ENCODE peak calls at places on chromosomes 4 and X, in nine cellular contexts. One of them, this sample, is unnamed.

GRCh38 chr4:88897180-88897579 is 159.8 kb downstream of the FAM13A start:
- DNase-seq in Caki2: no peak
- DNase-seq in effector CD4-positive, alpha-beta T cell: no peak
- DNase-seq in HT1080: peak
- DNase-seq in hepatic stellate cell: no peak
- DNase-seq in stimulated activated CD4-positive, alpha-beta T cell treated with anti-CD3 and anti-CD28 coated beads, TNF-alpha, amount 100 ng/mL, for 1 hour: no peak
- DNase-seq in lung: no peak
- DNase-seq in Kasumi-1: no peak
- DNase-seq in CD4-positive, CD25-positive, alpha-beta regulatory T cell: no peak
- DNase-seq in this sample: no peak

GRCh38 chrX:131895002-131895401 is 128.1 kb upstream of the STK26 start:
- DNase-seq in Caki2: no peak
- DNase-seq in effector CD4-positive, alpha-beta T cell: no peak
- DNase-seq in HT1080: peak
- DNase-seq in hepatic stellate cell: no peak
- DNase-seq in stimulated activated CD4-positive, alpha-beta T cell treated with anti-CD3 and anti-CD28 coated beads, TNF-alpha, amount 100 ng/mL, for 1 hour: no peak
- DNase-seq in lung: no peak
- DNase-seq in Kasumi-1: no peak
- DNase-seq in CD4-positive, CD25-positive, alpha-beta regulatory T cell: no peak
- DNase-seq in this sample: no peak

GRCh38 chr4:85445058-85445639 is 29.8 kb upstream of the ARHGAP24 start:
- DNase-seq in Caki2: no peak
- DNase-seq in effector CD4-positive, alpha-beta T cell: no peak
- DNase-seq in HT1080: no peak
- DNase-seq in hepatic stellate cell: no peak
- DNase-seq in stimulated activated CD4-positive, alpha-beta T cell treated with anti-CD3 and anti-CD28 coated beads, TNF-alpha, amount 100 ng/mL, for 1 hour: no peak
- DNase-seq in lung: peak
- DNase-seq in Kasumi-1: no peak
- DNase-seq in CD4-positive, CD25-positive, alpha-beta regulatory T cell: no peak
- DNase-seq in this sample: no peak

GRCh38 chr4:1201851-1202525 is 29.6 kb upstream of the SPON2 start:
- DNase-seq in Caki2: no peak
- DNase-seq in effector CD4-positive, alpha-beta T cell: peak
- DNase-seq in HT1080: no peak
- DNase-seq in hepatic stellate cell: no peak
- DNase-seq in stimulated activated CD4-positive, alpha-beta T cell treated with anti-CD3 and anti-CD28 coated beads, TNF-alpha, amount 100 ng/mL, for 1 hour: peak
- DNase-seq in lung: peak
- DNase-seq in Kasumi-1: peak
- DNase-seq in CD4-positive, CD25-positive, alpha-beta regulatory T cell: peak
- DNase-seq in this sample: peak

GRCh38 chr4:101222156-101222845 is 125.0 kb downstream of the PPP3CA start:
- DNase-seq in Caki2: no peak
- DNase-seq in effector CD4-positive, alpha-beta T cell: no peak
- DNase-seq in HT1080: no peak
- DNase-seq in hepatic stellate cell: no peak
- DNase-seq in stimulated activated CD4-positive, alpha-beta T cell treated with anti-CD3 and anti-CD28 coated beads, TNF-alpha, amount 100 ng/mL, for 1 hour: no peak
- DNase-seq in lung: no peak
- DNase-seq in Kasumi-1: no peak
- DNase-seq in CD4-positive, CD25-positive, alpha-beta regulatory T cell: no peak
- DNase-seq in this sample: no peak

GRCh38 chr4:151955721-151956340 is 195.0 kb upstream of the GATB start:
- DNase-seq in Caki2: peak
- DNase-seq in effector CD4-positive, alpha-beta T cell: no peak
- DNase-seq in HT1080: peak
- DNase-seq in hepatic stellate cell: no peak
- DNase-seq in stimulated activated CD4-positive, alpha-beta T cell treated with anti-CD3 and anti-CD28 coated beads, TNF-alpha, amount 100 ng/mL, for 1 hour: no peak
- DNase-seq in lung: no peak
- DNase-seq in Kasumi-1: no peak
- DNase-seq in CD4-positive, CD25-positive, alpha-beta regulatory T cell: no peak
- DNase-seq in this sample: no peak

GRCh38 chr4:8238061-8238511 is 31.5 kb upstream of the HTRA3 start:
- DNase-seq in Caki2: no peak
- DNase-seq in effector CD4-positive, alpha-beta T cell: no peak
- DNase-seq in HT1080: no peak
- DNase-seq in hepatic stellate cell: no peak
- DNase-seq in stimulated activated CD4-positive, alpha-beta T cell treated with anti-CD3 and anti-CD28 coated beads, TNF-alpha, amount 100 ng/mL, for 1 hour: no peak
- DNase-seq in lung: no peak
- DNase-seq in Kasumi-1: no peak
- DNase-seq in CD4-positive, CD25-positive, alpha-beta regulatory T cell: peak
- DNase-seq in this sample: peak

GRCh38 chr4:145481164-145481941 is at the start of gene SMAD1:
- DNase-seq in Caki2: peak
- DNase-seq in effector CD4-positive, alpha-beta T cell: no peak
- DNase-seq in HT1080: peak
- DNase-seq in hepatic stellate cell: peak
- DNase-seq in stimulated activated CD4-positive, alpha-beta T cell treated with anti-CD3 and anti-CD28 coated beads, TNF-alpha, amount 100 ng/mL, for 1 hour: peak
- DNase-seq in lung: peak
- DNase-seq in Kasumi-1: peak
- DNase-seq in CD4-positive, CD25-positive, alpha-beta regulatory T cell: no peak
- DNase-seq in this sample: peak

GRCh38 chrX:151860827-151861226 is 51.9 kb upstream of the MAGEA4 start:
- DNase-seq in Caki2: no peak
- DNase-seq in effector CD4-positive, alpha-beta T cell: no peak
- DNase-seq in HT1080: no peak
- DNase-seq in hepatic stellate cell: no peak
- DNase-seq in stimulated activated CD4-positive, alpha-beta T cell treated with anti-CD3 and anti-CD28 coated beads, TNF-alpha, amount 100 ng/mL, for 1 hour: no peak
- DNase-seq in lung: no peak
- DNase-seq in Kasumi-1: no peak
- DNase-seq in CD4-positive, CD25-positive, alpha-beta regulatory T cell: no peak
- DNase-seq in this sample: no peak

GRCh38 chr4:107853444-107854325 is 29.0 kb downstream of the SGMS2 start:
- DNase-seq in Caki2: peak
- DNase-seq in effector CD4-positive, alpha-beta T cell: no peak
- DNase-seq in HT1080: peak
- DNase-seq in hepatic stellate cell: no peak
- DNase-seq in stimulated activated CD4-positive, alpha-beta T cell treated with anti-CD3 and anti-CD28 coated beads, TNF-alpha, amount 100 ng/mL, for 1 hour: no peak
- DNase-seq in lung: no peak
- DNase-seq in Kasumi-1: peak
- DNase-seq in CD4-positive, CD25-positive, alpha-beta regulatory T cell: no peak
- DNase-seq in this sample: no peak

GRCh38 chrX:46754450-46755075 is 4.4 kb downstream of the SLC9A7 start:
- DNase-seq in Caki2: no peak
- DNase-seq in effector CD4-positive, alpha-beta T cell: no peak
- DNase-seq in HT1080: no peak
- DNase-seq in hepatic stellate cell: no peak
- DNase-seq in stimulated activated CD4-positive, alpha-beta T cell treated with anti-CD3 and anti-CD28 coated beads, TNF-alpha, amount 100 ng/mL, for 1 hour: no peak
- DNase-seq in lung: no peak
- DNase-seq in Kasumi-1: peak
- DNase-seq in CD4-positive, CD25-positive, alpha-beta regulatory T cell: peak
- DNase-seq in this sample: peak

This sample was measured in B cell.